ENCODE peak calls at places on chromosomes 7 and 10, in ten cellular contexts. H, Z, K, M, I, S, U, P, A and W are unnamed samples.

GRCh38 chr7:2982831-2983230 is 60.8 kb downstream of the CARD11 start:
- DNase-seq in H (no peak), Z (no peak), K (no peak), M (no peak), I (peak; percentile 22), S (peak; percentile 43), U (no peak), P (no peak), A (no peak), W (no peak)

GRCh38 chr10:129935861-129936140 is 28.3 kb downstream of the EBF3 start:
- DNase-seq in H (no peak), Z (no peak), K (no peak), M (no peak), I (no peak), S (no peak), U (no peak), P (peak; percentile 56), A (no peak), W (no peak)

GRCh38 chr7:4208586-4208985 is 473.5 kb upstream of the FOXK1 start:
- DNase-seq in H (no peak), Z (no peak), K (no peak), M (no peak), I (no peak), S (no peak), U (no peak), P (no peak), A (no peak), W (no peak)

GRCh38 chr7:48424731-48425130 is 253.5 kb downstream of the ABCA13 start:
- DNase-seq in H (no peak), Z (peak; percentile 39), K (no peak), M (peak; percentile 52), I (no peak), S (no peak), U (no peak), P (no peak), A (no peak), W (no peak)

GRCh38 chr7:143882020-143882610 is 19.9 kb downstream of the TCAF1 start:
- DNase-seq in H (no peak), Z (peak; percentile 82), K (peak; percentile 85), M (no peak), I (no peak), S (no peak), U (peak; percentile 65), P (peak; percentile 54), A (no peak), W (peak; percentile 45)

GRCh38 chr10:8283986-8284385 is 229.5 kb downstream of the GATA3 start:
- DNase-seq in H (no peak), Z (no peak), K (no peak), M (no peak), I (no peak), S (no peak), U (peak; percentile 31), P (no peak), A (no peak), W (no peak)

GRCh38 chr7:51278797-51279196 is 37.8 kb downstream of the COBL start:
- DNase-seq in H (no peak), Z (peak; percentile 62), K (no peak), M (no peak), I (no peak), S (no peak), U (no peak), P (no peak), A (no peak), W (peak; percentile 88)

GRCh38 chr10:29579455-29579970 is 55.3 kb downstream of the SVIL start:
- DNase-seq in H (no peak), Z (no peak), K (no peak), M (no peak), I (no peak), S (no peak), U (no peak), P (no peak), A (no peak), W (no peak)

GRCh38 chr10:73774637-73775036 is 7.2 kb upstream of the CHCHD1 start:
- DNase-seq in H (no peak), Z (no peak), K (no peak), M (peak; percentile 40), I (no peak), S (no peak), U (peak; percentile 59), P (no peak), A (no peak), W (no peak)

GRCh38 chr10:88687853-88688467 is 18.1 kb upstream of the LIPK start:
- DNase-seq in H (no peak), Z (peak; percentile 18), K (no peak), M (peak; percentile 40), I (no peak), S (no peak), U (peak; percentile 58), P (no peak), A (no peak), W (no peak)

GRCh38 chr7:115475774-115476407 is 554.0 kb downstream of the MDFIC start:
- DNase-seq in H (no peak), Z (peak; percentile 70), K (no peak), M (no peak), I (no peak), S (no peak), U (no peak), P (peak; percentile 46), A (no peak), W (no peak)

GRCh38 chr7:117873056-117873932 is at the start of gene CTTNBP2:
- DNase-seq in H (peak; percentile 59), Z (peak; percentile 22), K (peak; percentile 33), M (peak; percentile 32), I (no peak), S (no peak), U (peak; percentile 51), P (no peak), A (no peak), W (peak; percentile 2)

GRCh38 chr10:44864042-44864436 is 47.1 kb upstream of the TMEM72 start:
- DNase-seq in H (peak; percentile 64), Z (no peak), K (no peak), M (no peak), I (no peak), S (no peak), U (no peak), P (peak; percentile 45), A (no peak), W (no peak)

GRCh38 chr10:103663802-103664201 is 170.3 kb downstream of the NEURL1 start:
- DNase-seq in H (peak; percentile 59), Z (peak; percentile 15), K (no peak), M (no peak), I (no peak), S (no peak), U (no peak), P (no peak), A (no peak), W (peak; percentile 87)

GRCh38 chr10:52436664-52437063 is 122.6 kb downstream of the DKK1 start:
- DNase-seq in H (no peak), Z (no peak), K (no peak), M (no peak), I (no peak), S (no peak), U (peak; percentile 66), P (no peak), A (no peak), W (no peak)

GRCh38 chr10:22723783-22724182 is 9.4 kb upstream of the PIP4K2A start:
- DNase-seq in H (no peak), Z (no peak), K (no peak), M (no peak), I (no peak), S (no peak), U (no peak), P (no peak), A (no peak), W (no peak)

GRCh38 chr10:69636626-69637550 is 6.8 kb downstream of the FAM241B start:
- DNase-seq in H (no peak), Z (no peak), K (no peak), M (peak; percentile 24), I (no peak), S (peak; percentile 11), U (no peak), P (no peak), A (no peak), W (no peak)

GRCh38 chr10:88620441-88620840 is 33.9 kb downstream of the LIPJ start:
- DNase-seq in H (no peak), Z (no peak), K (no peak), M (no peak), I (no peak), S (no peak), U (no peak), P (no peak), A (no peak), W (no peak)

GRCh38 chr7:2606539-2606936 is 25.2 kb upstream of the TTYH3 start:
- DNase-seq in H (no peak), Z (no peak), K (no peak), M (no peak), I (no peak), S (no peak), U (no peak), P (no peak), A (no peak), W (no peak)

GRCh38 chr10:100282907-100283306 is 3.6 kb downstream of the BLOC1S2 start:
- DNase-seq in H (no peak), Z (no peak), K (no peak), M (no peak), I (no peak), S (no peak), U (no peak), P (no peak), A (no peak), W (no peak)

GRCh38 chr7:89618269-89618668 is 536.0 kb upstream of the STEAP1 start:
- DNase-seq in H (no peak), Z (peak; percentile 48), K (no peak), M (no peak), I (no peak), S (no peak), U (no peak), P (no peak), A (no peak), W (no peak)

GRCh38 chr7:18974803-18975202 is 142.6 kb downstream of the TWIST1 start:
- DNase-seq in H (no peak), Z (no peak), K (no peak), M (peak; percentile 85), I (no peak), S (no peak), U (peak; percentile 63), P (no peak), A (peak; percentile 18), W (no peak)

GRCh38 chr10:1643911-1644810 is 93.2 kb downstream of the ADARB2 start:
- DNase-seq in H (no peak), Z (peak; percentile 79), K (no peak), M (no peak), I (no peak), S (no peak), U (no peak), P (no peak), A (no peak), W (no peak)

GRCh38 chr7:143257501-143257900 is 5.7 kb upstream of the GSTK1 start:
- DNase-seq in H (no peak), Z (no peak), K (no peak), M (no peak), I (no peak), S (no peak), U (no peak), P (no peak), A (no peak), W (no peak)

GRCh38 chr7:151539055-151539714 is 19.5 kb upstream of the RHEB start:
- DNase-seq in H (no peak), Z (peak; percentile 92), K (no peak), M (no peak), I (no peak), S (no peak), U (peak; percentile 28), P (peak; percentile 90), A (no peak), W (no peak)

GRCh38 chr10:45425628-45426563 is 51.9 kb downstream of the ALOX5 start:
- DNase-seq in H (no peak), Z (no peak), K (no peak), M (peak; percentile 34), I (no peak), S (no peak), U (no peak), P (no peak), A (no peak), W (no peak)

GRCh38 chr10:28250782-28251181 is 52.1 kb downstream of the MPP7 start:
- DNase-seq in H (no peak), Z (peak; percentile 7), K (no peak), M (peak; percentile 64), I (no peak), S (no peak), U (peak; percentile 59), P (no peak), A (no peak), W (no peak)

GRCh38 chr10:24681476-24682088 is 42.1 kb downstream of the ARHGAP21 start:
- DNase-seq in H (no peak), Z (no peak), K (no peak), M (peak; percentile 54), I (no peak), S (no peak), U (no peak), P (no peak), A (no peak), W (no peak)